ENCODE peak calls at places on chromosomes 7 and 10, in nine cellular contexts. Y is colonic mucosa, W is bronchial epithelial cell, J is mesendoderm, G is GM23338, L is lower lobe of right lung, O is A673, P is astrocyte of the cerebellum, E is NB4. A is an unnamed sample.

GRCh38 chr10:79018591-79019011 is 50.2 kb upstream of the ZMIZ1 start:
- DNase-seq in Y (no peak), W (peak), J (no peak), G (no peak), L (peak), O (no peak), P (no peak), E (no peak), A (no peak)

GRCh38 chr10:12214763-12215218 is 18.8 kb downstream of the CDC123 start:
- DNase-seq in Y (peak), W (peak), J (peak), G (peak), L (no peak), O (peak), P (peak), E (peak), A (no peak)

GRCh38 chr7:69114374-69114773 is 483.9 kb upstream of the AUTS2 start:
- DNase-seq in Y (no peak), W (peak), J (no peak), G (no peak), L (no peak), O (no peak), P (no peak), E (no peak), A (no peak)

GRCh38 chr7:100823140-100823525 is 4.2 kb downstream of the EPHB4 start:
- DNase-seq in Y (no peak), W (no peak), J (no peak), G (no peak), L (no peak), O (no peak), P (no peak), E (no peak), A (no peak)

GRCh38 chr7:88095-88926 is 104.1 kb upstream of the FAM20C start:
- DNase-seq in Y (no peak), W (no peak), J (peak), G (peak), L (no peak), O (no peak), P (no peak), E (no peak), A (no peak)

GRCh38 chr7:72538147-72538546 is 126.0 kb upstream of the CALN1 start:
- DNase-seq in Y (no peak), W (no peak), J (no peak), G (no peak), L (no peak), O (no peak), P (no peak), E (no peak), A (no peak)

GRCh38 chr7:143979359-143979758 is 20.8 kb upstream of the OR6B1 start:
- DNase-seq in Y (no peak), W (peak), J (peak), G (no peak), L (no peak), O (peak), P (peak), E (no peak), A (no peak)

GRCh38 chr10:94443052-94443451 is 40.7 kb downstream of the TBC1D12 start:
- DNase-seq in Y (no peak), W (no peak), J (no peak), G (no peak), L (no peak), O (no peak), P (no peak), E (no peak), A (no peak)

GRCh38 chr7:44184221-44184873 is 4.9 kb downstream of the GCK start:
- DNase-seq in Y (no peak), W (peak), J (peak), G (no peak), L (no peak), O (peak), P (peak), E (no peak), A (peak)

GRCh38 chr7:135512135-135512887 is 2.4 kb upstream of the CNOT4 start:
- DNase-seq in Y (peak), W (peak), J (peak), G (peak), L (no peak), O (peak), P (no peak), E (peak), A (no peak)

GRCh38 chr10:30373596-30374327 is 24.7 kb upstream of the MTPAP start:
- DNase-seq in Y (no peak), W (no peak), J (no peak), G (no peak), L (no peak), O (no peak), P (no peak), E (no peak), A (no peak)

GRCh38 chr7:76108540-76109233 is 60.8 kb downstream of the MDH2 start:
- DNase-seq in Y (peak), W (peak), J (peak), G (no peak), L (peak), O (no peak), P (no peak), E (no peak), A (no peak)

GRCh38 chr10:111297351-111297848 is 220.6 kb downstream of the ADRA2A start:
- DNase-seq in Y (no peak), W (no peak), J (peak), G (peak), L (no peak), O (peak), P (no peak), E (no peak), A (no peak)

GRCh38 chr10:103602028-103602851 is 108.7 kb downstream of the NEURL1 start:
- DNase-seq in Y (no peak), W (no peak), J (no peak), G (no peak), L (no peak), O (no peak), P (no peak), E (no peak), A (no peak)

GRCh38 chr10:25175527-25176420 is 973 bp downstream of the GPR158 start:
- DNase-seq in Y (no peak), W (no peak), J (peak), G (peak), L (no peak), O (no peak), P (no peak), E (no peak), A (no peak)

GRCh38 chr10:78830062-78830974 is 238.4 kb upstream of the ZMIZ1 start:
- DNase-seq in Y (no peak), W (peak), J (no peak), G (no peak), L (no peak), O (no peak), P (no peak), E (no peak), A (no peak)

GRCh38 chr10:124516181-124516580 is 54.6 kb downstream of the LHPP start:
- DNase-seq in Y (no peak), W (no peak), J (no peak), G (no peak), L (peak), O (no peak), P (no peak), E (no peak), A (no peak)

DNA sequence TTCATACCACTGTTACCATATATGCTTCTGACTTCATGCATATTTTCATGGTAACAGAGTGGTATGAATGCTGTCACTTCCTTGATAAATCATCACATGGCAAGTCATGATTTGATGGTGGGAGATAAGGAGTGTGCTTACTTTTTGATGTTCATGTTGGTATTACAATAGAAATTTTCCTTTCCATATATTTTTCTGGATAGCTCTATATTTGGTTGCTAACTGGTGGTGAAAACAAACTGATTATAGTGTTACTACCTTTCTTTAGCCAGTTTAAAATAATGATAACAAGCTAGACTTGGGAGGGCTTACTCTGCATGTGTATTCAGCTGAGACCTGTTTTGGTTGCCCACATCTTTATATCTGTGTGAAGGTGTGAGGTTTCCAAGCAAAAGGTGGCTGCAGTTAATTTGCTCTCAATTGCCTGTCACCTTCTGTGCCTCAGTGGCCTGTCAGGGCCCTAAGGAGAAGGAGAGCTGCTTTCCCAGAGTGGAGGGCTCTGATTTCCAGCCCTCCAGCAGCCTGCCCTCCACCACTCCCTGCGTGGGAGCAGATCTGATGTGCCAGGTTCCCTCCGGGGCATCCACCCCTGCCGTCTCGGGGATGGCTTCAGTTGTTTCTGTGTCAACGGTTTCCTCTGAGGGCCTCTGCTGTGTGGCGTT is 107.6 kb upstream of the KLF6 start:
- DNase-seq in Y (no peak), W (peak), J (peak), G (no peak), L (no peak), O (no peak), P (no peak), E (no peak), A (no peak)
- H3K4me3 ChIP-seq in Y (no peak), W (no peak), J (no peak), G (no peak), L (no peak), O (no peak), P (no peak), E (no peak), A (no peak)

DNA sequence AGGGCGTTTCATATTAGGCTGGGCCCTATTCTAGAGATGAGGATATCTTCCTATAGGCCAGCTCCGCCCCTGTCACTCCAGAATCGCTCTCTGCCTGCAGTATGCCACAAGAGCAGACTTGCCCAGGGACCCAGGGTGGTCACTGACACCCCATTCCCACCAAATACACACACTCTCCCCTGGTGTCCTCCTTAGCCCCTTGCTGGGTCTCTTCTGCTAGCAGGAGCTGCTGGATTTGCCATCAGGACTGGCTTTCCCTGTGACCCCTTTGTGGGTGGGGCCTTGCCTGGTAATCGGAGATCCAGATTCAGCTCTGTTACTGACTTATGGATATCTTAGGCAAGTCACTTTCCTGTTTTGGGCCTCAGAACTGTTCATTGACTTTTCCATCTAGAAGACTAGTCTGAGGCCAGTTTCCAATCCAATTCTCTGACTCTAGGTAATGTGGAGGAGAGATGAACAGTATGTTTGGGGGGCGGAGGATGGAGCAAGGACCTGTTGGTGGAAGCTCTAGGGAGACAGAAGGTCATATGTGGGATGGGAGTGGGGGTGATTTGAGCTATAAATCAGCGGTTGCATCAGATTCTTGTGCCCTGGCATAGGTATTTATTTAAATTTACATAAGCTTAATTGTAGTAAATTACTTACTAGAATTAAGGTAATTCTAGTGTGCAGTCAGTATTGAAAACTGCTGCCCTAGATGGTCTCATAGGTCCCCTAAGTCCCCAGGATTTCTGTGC is 1.6 kb downstream of the TSPAN15 start:
- DNase-seq in Y (no peak), W (no peak), J (no peak), G (no peak), L (no peak), O (no peak), P (no peak), E (no peak), A (no peak)
- H3K4me3 ChIP-seq in Y (peak), W (no peak), J (no peak), G (no peak), L (peak), O (no peak), P (no peak), E (no peak), A (no peak)

GRCh38 chr7:2701406-2701805 is 13.4 kb downstream of the AMZ1 start:
- DNase-seq in Y (no peak), W (no peak), J (no peak), G (no peak), L (no peak), O (no peak), P (no peak), E (no peak), A (no peak)

GRCh38 chr7:2699289-2699620 is 11.3 kb downstream of the AMZ1 start:
- DNase-seq in Y (no peak), W (no peak), J (no peak), G (no peak), L (no peak), O (no peak), P (no peak), E (no peak), A (no peak)

GRCh38 chr7:2700141-2700850 is 12.3 kb downstream of the AMZ1 start:
- DNase-seq in Y (no peak), W (no peak), J (no peak), G (no peak), L (no peak), O (no peak), P (no peak), E (no peak), A (no peak)

GRCh38 chr7:2701832-2702593 is 14.0 kb downstream of the AMZ1 start:
- DNase-seq in Y (no peak), W (no peak), J (no peak), G (no peak), L (no peak), O (no peak), P (no peak), E (no peak), A (no peak)

DNA sequence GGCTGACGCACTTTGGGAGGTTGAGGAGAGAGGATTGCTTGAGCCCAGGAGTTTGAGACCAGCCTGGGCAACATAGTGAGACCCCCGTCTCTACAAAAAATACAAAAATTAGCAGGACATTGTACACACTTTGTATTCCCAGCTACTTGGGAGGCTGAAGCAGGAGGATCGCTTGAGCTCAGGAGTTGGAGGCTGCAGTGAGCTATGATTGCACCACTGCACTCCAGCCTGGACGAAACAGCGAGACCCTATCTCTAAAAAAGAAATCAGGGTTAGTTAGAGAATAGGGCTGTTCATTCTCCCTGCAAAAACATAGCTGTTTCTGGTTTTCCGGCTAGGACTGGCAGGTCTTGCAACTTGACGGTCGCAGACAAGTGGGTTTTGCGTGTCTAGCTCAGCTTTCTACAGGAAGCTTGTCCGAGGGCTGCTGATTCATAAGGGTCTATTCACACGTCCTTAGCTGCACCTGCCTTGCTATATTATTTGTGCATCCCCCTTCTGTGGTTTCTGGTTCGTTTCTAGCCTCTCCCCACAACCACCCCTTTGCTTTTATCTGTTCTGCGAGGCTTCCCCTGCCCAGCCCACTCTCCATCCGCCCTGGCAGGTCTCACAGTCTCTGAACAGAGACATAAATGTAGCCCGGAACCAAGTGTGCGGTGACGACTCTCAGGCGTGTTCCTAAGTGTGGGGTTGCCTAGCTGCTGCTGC is 10.7 kb downstream of the AMZ1 start:
- DNase-seq in Y (no peak), W (no peak), J (no peak), G (no peak), L (no peak), O (no peak), P (no peak), E (peak), A (no peak)
- H3K4me3 ChIP-seq in Y (no peak), W (no peak), J (no peak), G (no peak), L (no peak), O (no peak), P (no peak), E (no peak), A (no peak)

GRCh38 chr10:88994034-88994433 is 3.4 kb downstream of the FAS start:
- DNase-seq in Y (peak), W (peak), J (no peak), G (no peak), L (no peak), O (no peak), P (no peak), E (peak), A (no peak)
- H3K4me3 ChIP-seq in Y (no peak), W (no peak), J (no peak), G (no peak), L (peak), O (peak), P (no peak), E (peak), A (peak)

GRCh38 chr10:122307669-122308486 is 36.8 kb downstream of the BTBD16 start:
- DNase-seq in Y (peak), W (peak), J (peak), G (no peak), L (no peak), O (peak), P (peak), E (no peak), A (peak)
- H3K4me3 ChIP-seq in Y (no peak), W (peak), J (no peak), G (no peak), L (no peak), O (no peak), P (peak), E (no peak), A (peak)